ENCODE peak calls at places on chromosomes 3 and 15, in six cellular contexts. Q is activated T-helper 9 cell treated with anti-CD3 and anti-CD28 coated beads, Interleukin-2, amount 50 U/mL, for 16 hours; F is glutamatergic neuron; L is GM23248; I is aorta; E is neural crest cell. C is an unnamed sample.

GRCh38 chr15:60729850-60730458 is 251.0 kb upstream of the ICE2 start:
- DNase-seq in Q (peak; percentile 37), F (no peak), L (no peak), I (no peak), E (no peak), C (no peak)

GRCh38 chr3:190294030-190294429 is 28.2 kb downstream of the CLDN1 start:
- DNase-seq in Q (no peak), F (no peak), L (no peak), I (no peak), E (no peak), C (no peak)

GRCh38 chr15:29129221-29129620 is 140.4 kb downstream of the NSMCE3 start:
- DNase-seq in Q (no peak), F (no peak), L (no peak), I (no peak), E (no peak), C (no peak)

GRCh38 chr15:39597751-39598185 is 16.9 kb downstream of the THBS1 start:
- DNase-seq in Q (no peak), F (no peak), L (peak; percentile 83), I (no peak), E (no peak), C (no peak)

GRCh38 chr15:70094690-70095311 is 2.9 kb downstream of the TLE3 start:
- DNase-seq in Q (no peak), F (no peak), L (peak; percentile 18), I (no peak), E (no peak), C (no peak)

GRCh38 chr15:88911766-88912118 is 1.4 kb downstream of the MFGE8 start:
- DNase-seq in Q (no peak), F (no peak), L (peak; percentile 67), I (no peak), E (no peak), C (no peak)

GRCh38 chr15:75646944-75647364 is 758 bp upstream of the SNX33 start:
- DNase-seq in Q (no peak), F (peak; percentile 45), L (no peak), I (no peak), E (no peak), C (peak; percentile 58)

GRCh38 chr15:32774022-32774421 is 56.2 kb downstream of the GREM1 start:
- DNase-seq in Q (no peak), F (no peak), L (peak; percentile 98), I (no peak), E (no peak), C (no peak)

GRCh38 chr3:188796122-188796631 is 375.6 kb upstream of the TPRG1 start:
- DNase-seq in Q (no peak), F (no peak), L (peak; percentile 99), I (no peak), E (no peak), C (no peak)

GRCh38 chr3:71109241-71109976 is 474.1 kb downstream of the FOXP1 start:
- DNase-seq in Q (no peak), F (no peak), L (peak; percentile 79), I (no peak), E (no peak), C (no peak)

GRCh38 chr3:145719118-145719517 is 441.9 kb downstream of the PLOD2 start:
- DNase-seq in Q (no peak), F (no peak), L (no peak), I (no peak), E (no peak), C (no peak)

C was measured in ecto neural progenitor cell.